ENCODE peak calls at places on chromosomes 5 and 9, in four cellular contexts. C is epithelial cell of esophagus; Y is neural crest cell; S is activated T-helper 1 cell treated with anti-CD3 and anti-CD28 coated beads, Interleukin-2, amount 50 U/mL, for 16 hours. R is an unnamed sample.

GRCh38 chr5:95858023-95858461 is 35.5 kb upstream of the GLRX start:
- DNase-seq in C (no peak), Y (peak; percentile 10), S (no peak), R (no peak)

GRCh38 chr5:10860645-10861455 is 99.8 kb upstream of the DAP start:
- DNase-seq in C (no peak), Y (no peak), S (no peak), R (no peak)

GRCh38 chr5:140287776-140288521 is 15.0 kb downstream of the PFDN1 start:
- DNase-seq in C (no peak), Y (no peak), S (no peak), R (no peak)

GRCh38 chr5:38872826-38873225 is 27.0 kb downstream of the OSMR start:
- DNase-seq in C (peak; percentile 66), Y (no peak), S (no peak), R (no peak)

GRCh38 chr5:1492757-1493156 is 31.0 kb downstream of the LPCAT1 start:
- DNase-seq in C (no peak), Y (no peak), S (no peak), R (no peak)

GRCh38 chr5:1322955-1323802 is 21.7 kb downstream of the CLPTM1L start:
- DNase-seq in C (no peak), Y (no peak), S (no peak), R (no peak)

GRCh38 chr9:126132751-126133150 is 193.9 kb upstream of the MVB12B start:
- DNase-seq in C (no peak), Y (no peak), S (no peak), R (no peak)

GRCh38 chr5:101728933-101729332 is 567.2 kb downstream of the SLCO4C1 start:
- DNase-seq in C (peak; percentile 22), Y (no peak), S (no peak), R (no peak)

GRCh38 chr9:108434036-108434435 is 421.8 kb downstream of the ACTL7B start:
- DNase-seq in C (no peak), Y (no peak), S (no peak), R (no peak)

GRCh38 chr5:28117273-28118065 is 1079.1 kb upstream of the CDH9 start:
- DNase-seq in C (peak; percentile 51), Y (no peak), S (no peak), R (no peak)

GRCh38 chr9:74777136-74777879 is 110.4 kb downstream of the TRPM6 start:
- DNase-seq in C (peak; percentile 57), Y (peak; percentile 73), S (peak; percentile 45), R (peak; percentile 42)

GRCh38 chr5:152547202-152547601 is 142.1 kb upstream of the NMUR2 start:
- DNase-seq in C (peak; percentile 43), Y (no peak), S (no peak), R (no peak)

GRCh38 chr5:132270706-132271105 is 13.2 kb downstream of the PDLIM4 start:
- DNase-seq in C (no peak), Y (no peak), S (no peak), R (no peak)

GRCh38 chr9:91196103-91196761 is 165.5 kb downstream of the AUH start:
- DNase-seq in C (no peak), Y (no peak), S (no peak), R (no peak)

GRCh38 chr9:109953813-109954489 is 174.0 kb downstream of the PALM2AKAP2 start:
- DNase-seq in C (no peak), Y (no peak), S (no peak), R (no peak)

GRCh38 chr9:12753931-12754330 is 20.9 kb upstream of the LURAP1L start:
- DNase-seq in C (no peak), Y (no peak), S (no peak), R (no peak)

GRCh38 chr5:10565785-10566506 is 2.1 kb downstream of the ANKRD33B start:
- DNase-seq in C (peak; percentile 35), Y (no peak), S (no peak), R (no peak)

GRCh38 chr9:116692619-116693018 is 5.5 kb downstream of the TRIM32 start:
- DNase-seq in C (no peak), Y (no peak), S (no peak), R (no peak)

GRCh38 chr9:79568337-79569084 is 3.3 kb upstream of the TLE4 start:
- DNase-seq in C (no peak), Y (no peak), S (no peak), R (no peak)

GRCh38 chr5:16350816-16351215 is 114.8 kb downstream of the ZNF622 start:
- DNase-seq in C (no peak), Y (no peak), S (no peak), R (no peak)

GRCh38 chr5:30453168-30453567 is 740.3 kb upstream of the CDH6 start:
- DNase-seq in C (no peak), Y (no peak), S (no peak), R (no peak)

GRCh38 chr9:116064970-116065369 is 88.6 kb upstream of the PAPPA start:
- DNase-seq in C (no peak), Y (no peak), S (no peak), R (no peak)

GRCh38 chr9:113621309-113621791 is 157.8 kb downstream of the RGS3 start:
- DNase-seq in C (no peak), Y (no peak), S (no peak), R (no peak)

GRCh38 chr9:89483592-89484474 is 14.1 kb downstream of the SEMA4D start:
- DNase-seq in C (no peak), Y (no peak), S (peak; percentile 48), R (no peak)

GRCh38 chr9:100440071-100440470 is 13.1 kb downstream of the MSANTD3 start:
- DNase-seq in C (no peak), Y (no peak), S (no peak), R (no peak)

GRCh38 chr9:115373000-115373709 is 255.2 kb upstream of the TNC start:
- DNase-seq in C (peak; percentile 97), Y (no peak), S (no peak), R (no peak)

GRCh38 chr5:127959152-127959764 is 124.3 kb upstream of the SLC12A2 start:
- DNase-seq in C (peak; percentile 92), Y (no peak), S (no peak), R (no peak)

GRCh38 chr9:103757062-103757461 is 337.0 kb upstream of the SMC2 start:
- DNase-seq in C (peak; percentile 7), Y (no peak), S (no peak), R (no peak)

GRCh38 chr9:121741198-121741918 is 89.9 kb downstream of the DAB2IP start:
- DNase-seq in C (no peak), Y (no peak), S (no peak), R (no peak)

GRCh38 chr5:58334035-58334434 is 125.9 kb downstream of the PLK2 start:
- DNase-seq in C (no peak), Y (no peak), S (no peak), R (no peak)

R was measured in progenitor cell of endocrine pancreas.